ENCODE peak calls at places on chromosomes 7 and 10, in four cellular contexts. O is HCT116, W is psoas muscle, S is mucosa of descending colon. A is an unnamed sample.

GRCh38 chr7:116525298-116525912 is 569 bp downstream of the CAV1 start:
- DNase-seq in O (no peak), W (peak), S (peak), A (peak)

GRCh38 chr7:37284805-37285211 is 163.9 kb downstream of the ELMO1 start:
- DNase-seq in O (peak), W (peak), S (peak), A (peak)

GRCh38 chr10:484925-485661 is 204.4 kb downstream of the DIP2C start:
- DNase-seq in O (no peak), W (no peak), S (no peak), A (no peak)

GRCh38 chr10:34859170-34859569 is 44.1 kb upstream of the PARD3 start:
- DNase-seq in O (no peak), W (no peak), S (no peak), A (no peak)

GRCh38 chr10:75683158-75683557 is 251.7 kb downstream of the LRMDA start:
- DNase-seq in O (no peak), W (no peak), S (no peak), A (no peak)

GRCh38 chr7:152910545-152911013 is 151.0 kb downstream of the ACTR3B start:
- DNase-seq in O (no peak), W (no peak), S (no peak), A (no peak)

GRCh38 chr7:149459540-149460433 is 1.1 kb downstream of the ZNF777 start:
- DNase-seq in O (no peak), W (no peak), S (peak), A (peak)

GRCh38 chr10:112360308-112361270 is 13.3 kb upstream of the ACSL5 start:
- DNase-seq in O (no peak), W (peak), S (peak), A (no peak)

DNA sequence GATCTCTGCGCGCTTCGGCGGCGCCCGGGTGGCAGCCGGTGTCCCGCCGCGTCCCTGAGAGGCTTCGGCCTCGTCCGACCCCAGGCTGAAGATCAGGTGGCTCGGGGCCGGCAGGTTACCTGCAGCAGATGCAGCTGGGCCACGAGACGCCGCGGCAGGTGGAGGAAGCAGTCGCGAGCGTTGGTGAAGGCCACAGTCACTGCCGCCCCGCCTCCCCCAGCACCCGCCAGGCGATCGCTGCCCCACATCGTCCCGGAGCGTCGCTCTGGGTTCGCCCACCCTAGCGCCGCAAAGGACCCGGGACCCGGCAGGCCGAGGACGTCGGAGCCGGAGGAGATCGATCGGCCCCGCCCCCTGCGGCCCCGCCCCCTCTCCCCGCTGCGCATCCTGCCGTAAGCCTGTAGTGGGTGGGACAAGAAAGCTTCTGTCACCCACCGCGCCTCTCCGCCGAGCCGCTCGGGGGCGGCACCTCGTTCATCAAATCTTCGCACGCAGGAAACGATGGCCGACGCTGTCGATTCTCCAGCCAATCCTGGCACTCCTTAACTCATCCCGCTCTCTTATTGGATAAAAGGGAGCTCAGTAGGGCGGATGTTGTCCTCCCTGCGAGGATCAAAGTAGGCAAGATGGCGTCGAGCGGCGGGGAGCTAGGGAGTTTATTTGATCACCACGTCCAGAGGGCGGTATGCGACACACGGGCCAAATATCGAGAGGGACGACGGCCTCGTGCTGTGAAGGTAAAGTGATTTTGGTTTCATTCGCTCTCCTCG is at the start of the genes PEX1 and RBM48:
- DNase-seq in O (peak), W (peak), S (peak), A (peak)
- TF ChIP-seq CTCF in O (peak), W (peak), S (peak), A (no peak)

GRCh38 chr7:151699147-151699546 is 177.8 kb downstream of the PRKAG2 start:
- DNase-seq in O (no peak), W (no peak), S (no peak), A (no peak)
- TF ChIP-seq CTCF in O (no peak), W (no peak), S (no peak), A (no peak)

DNA sequence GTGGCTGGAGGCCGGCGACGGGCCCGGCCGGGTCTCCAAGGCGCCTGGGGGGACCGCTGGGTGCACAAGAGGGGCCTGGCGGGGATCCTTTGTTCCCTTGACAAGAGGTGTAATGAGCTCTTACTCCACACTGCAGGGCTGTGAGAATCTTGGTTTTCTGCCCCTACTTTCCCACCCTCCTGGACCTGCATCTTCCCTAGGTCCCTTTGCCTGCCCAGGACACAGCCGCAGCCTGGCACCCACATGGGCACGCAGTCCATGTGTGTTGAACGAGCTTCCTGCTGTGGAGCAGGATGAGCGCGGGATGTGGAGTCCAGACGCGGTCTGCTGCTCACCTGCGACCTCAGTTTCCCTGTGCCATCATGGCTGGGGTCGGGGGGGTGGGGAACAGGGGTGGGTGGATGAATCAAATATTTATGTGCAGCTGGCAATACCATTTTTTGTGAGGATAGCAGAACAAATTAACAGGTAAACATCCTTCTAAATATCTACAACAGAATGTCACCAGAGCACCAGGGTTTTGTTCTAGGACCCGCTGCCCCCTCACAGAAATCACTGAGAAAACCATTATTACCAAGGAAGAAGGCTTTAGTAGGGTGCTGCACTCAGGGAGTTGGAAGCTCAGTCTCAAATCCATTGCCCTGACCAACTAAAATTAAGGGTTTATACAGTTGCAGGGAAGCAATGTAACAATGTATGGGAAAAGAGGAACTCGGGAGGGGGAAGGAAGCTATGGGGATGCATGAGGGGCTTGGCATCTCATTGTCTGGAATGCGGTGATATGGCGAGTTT is 474 bp upstream of the NSMCE4A start:
- DNase-seq in O (no peak), W (no peak), S (no peak), A (no peak)
- TF ChIP-seq CTCF in O (no peak), W (peak), S (peak), A (no peak)

DNA sequence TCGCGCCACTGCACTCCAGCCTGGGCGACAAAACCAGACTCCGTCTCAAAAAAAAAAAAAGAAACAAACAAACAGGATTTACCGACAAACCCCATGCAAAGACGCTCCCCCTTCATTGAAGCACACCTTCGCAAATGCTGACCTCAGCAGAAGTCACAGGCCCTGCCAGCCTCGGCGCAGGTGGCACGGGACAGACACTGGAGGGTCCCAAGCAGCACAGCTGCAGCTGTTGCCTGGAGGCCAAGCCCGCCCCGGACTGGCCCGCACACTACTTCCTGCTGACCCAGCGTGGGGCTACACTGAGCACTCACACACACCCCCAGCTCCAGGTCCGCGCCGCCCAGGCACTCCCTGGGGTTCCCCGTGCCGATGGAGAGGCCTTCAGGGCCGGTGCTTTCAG is 31.2 kb downstream of the SNX8 start:
- DNase-seq in O (no peak), W (no peak), S (no peak), A (no peak)
- TF ChIP-seq CTCF in O (no peak), W (no peak), S (no peak), A (no peak)

GRCh38 chr10:43348511-43349312 is 22.7 kb upstream of the FXYD4 start:
- DNase-seq in O (peak), W (peak), S (peak), A (peak)
- TF ChIP-seq CTCF in O (peak), W (peak), S (peak), A (peak)

DNA sequence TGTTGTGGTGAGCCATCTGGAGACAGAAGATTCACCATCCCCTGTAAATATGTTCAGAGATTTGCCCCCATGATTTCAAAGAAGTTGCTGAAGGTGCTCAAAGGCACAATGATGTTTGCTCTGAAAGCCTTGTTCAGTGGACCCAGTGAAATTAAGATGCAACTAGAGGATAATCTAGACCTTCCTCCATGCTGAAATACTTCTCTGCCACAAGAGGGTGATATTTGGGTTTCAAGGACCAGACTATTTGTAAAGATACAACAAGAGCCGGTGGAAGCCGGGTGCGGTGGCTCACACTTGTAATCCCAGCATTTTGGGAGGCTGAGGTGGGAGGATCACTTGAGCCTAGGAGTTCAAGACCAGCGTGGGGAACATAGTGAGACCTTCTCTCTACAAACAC is 13.5 kb upstream of the MSRB2 start:
- DNase-seq in O (peak), W (no peak), S (no peak), A (no peak)
- TF ChIP-seq CTCF in O (peak), W (peak), S (no peak), A (no peak)

GRCh38 chr7:2518737-2519118 is 846 bp upstream of the LFNG start:
- DNase-seq in O (no peak), W (no peak), S (peak), A (no peak)

GRCh38 chr7:2519119-2519930 is at the start of gene LFNG:
- DNase-seq in O (peak), W (peak), S (peak), A (peak)

GRCh38 chr7:2521341-2521745 is 1.8 kb downstream of the LFNG start:
- DNase-seq in O (no peak), W (no peak), S (peak), A (no peak)

GRCh38 chr7:2520808-2521146 is 1.2 kb downstream of the LFNG start:
- DNase-seq in O (no peak), W (no peak), S (peak), A (no peak)

GRCh38 chr7:2520131-2520807 is 695 bp downstream of the LFNG start:
- DNase-seq in O (no peak), W (peak), S (peak), A (peak)
- TF ChIP-seq CTCF in O (peak), W (no peak), S (no peak), A (no peak)

DNA sequence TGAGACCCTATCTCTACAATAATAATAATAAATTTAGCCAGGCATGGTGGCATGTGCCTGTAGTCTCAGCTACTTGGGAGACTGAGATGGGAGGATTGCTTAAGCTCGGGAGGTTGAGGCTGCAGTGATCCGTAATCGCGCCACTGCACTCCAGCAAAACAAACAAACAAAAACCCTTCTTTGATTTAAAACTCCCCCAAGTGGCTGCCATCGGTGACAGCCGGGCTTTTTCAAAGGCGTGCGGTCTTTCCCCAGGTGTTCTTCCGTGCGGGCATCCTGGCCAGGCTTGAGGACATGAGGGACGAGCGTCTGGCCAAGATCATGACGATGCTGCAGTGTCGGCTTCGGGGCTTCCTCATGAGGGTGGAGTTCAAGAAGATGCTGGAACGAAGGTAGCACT is 1.9 kb upstream of the MYH16 start:
- DNase-seq in O (no peak), W (no peak), S (no peak), A (no peak)
- TF ChIP-seq CTCF in O (peak), W (no peak), S (no peak), A (no peak)

A was measured in glutamatergic neuron.